ENCODE peak calls at places on chromosomes 6 and 20, in nine cellular contexts. One of them, this sample, is unnamed.

GRCh38 chr6:125718109-125718508 is 31.3 kb upstream of the HEY2 start:
- DNase-seq in mucosa of descending colon: no peak
- DNase-seq in kidney: no peak
- DNase-seq in cardiac fibroblast: no peak
- DNase-seq in lower lobe of right lung: no peak
- DNase-seq in HFFc6: no peak
- DNase-seq in RWPE1: no peak
- DNase-seq in colonic mucosa: no peak
- DNase-seq in uterus: no peak
- DNase-seq in this sample: peak; percentile 80

GRCh38 chr6:54267798-54268197 is 40.4 kb upstream of the TINAG start:
- DNase-seq in mucosa of descending colon: peak; percentile 79
- DNase-seq in kidney: no peak
- DNase-seq in cardiac fibroblast: peak; percentile 71
- DNase-seq in lower lobe of right lung: no peak
- DNase-seq in HFFc6: peak; percentile 32
- DNase-seq in RWPE1: peak; percentile 31
- DNase-seq in colonic mucosa: peak; percentile 46
- DNase-seq in uterus: no peak
- DNase-seq in this sample: no peak

GRCh38 chr20:59836768-59837167 is 96.7 kb downstream of the SYCP2 start:
- DNase-seq in mucosa of descending colon: peak; percentile 36
- DNase-seq in kidney: no peak
- DNase-seq in cardiac fibroblast: no peak
- DNase-seq in lower lobe of right lung: no peak
- DNase-seq in HFFc6: no peak
- DNase-seq in RWPE1: no peak
- DNase-seq in colonic mucosa: no peak
- DNase-seq in uterus: no peak
- DNase-seq in this sample: no peak

GRCh38 chr6:43771858-43772570 is 2.0 kb downstream of the VEGFA start:
- DNase-seq in mucosa of descending colon: peak; percentile 81
- DNase-seq in kidney: peak; percentile 90
- DNase-seq in cardiac fibroblast: peak; percentile 51
- DNase-seq in lower lobe of right lung: peak; percentile 86
- DNase-seq in HFFc6: peak; percentile 28
- DNase-seq in RWPE1: peak; percentile 75
- DNase-seq in colonic mucosa: peak; percentile 83
- DNase-seq in uterus: peak; percentile 54
- DNase-seq in this sample: no peak

GRCh38 chr6:14681699-14682487 is 564.0 kb upstream of the JARID2 start:
- DNase-seq in mucosa of descending colon: no peak
- DNase-seq in kidney: no peak
- DNase-seq in cardiac fibroblast: no peak
- DNase-seq in lower lobe of right lung: no peak
- DNase-seq in HFFc6: no peak
- DNase-seq in RWPE1: no peak
- DNase-seq in colonic mucosa: no peak
- DNase-seq in uterus: no peak
- DNase-seq in this sample: no peak

GRCh38 chr6:71982385-71982784 is 96.0 kb downstream of the RIMS1 start:
- DNase-seq in mucosa of descending colon: no peak
- DNase-seq in kidney: no peak
- DNase-seq in cardiac fibroblast: no peak
- DNase-seq in lower lobe of right lung: no peak
- DNase-seq in HFFc6: peak; percentile 9
- DNase-seq in RWPE1: no peak
- DNase-seq in colonic mucosa: no peak
- DNase-seq in uterus: no peak
- DNase-seq in this sample: no peak

GRCh38 chr6:112021911-112022310 is 32.0 kb upstream of the CCN6 start:
- DNase-seq in mucosa of descending colon: no peak
- DNase-seq in kidney: no peak
- DNase-seq in cardiac fibroblast: no peak
- DNase-seq in lower lobe of right lung: no peak
- DNase-seq in HFFc6: no peak
- DNase-seq in RWPE1: no peak
- DNase-seq in colonic mucosa: no peak
- DNase-seq in uterus: no peak
- DNase-seq in this sample: peak; percentile 69

GRCh38 chr6:53244958-53245357 is 96.3 kb upstream of the GCM1 start:
- DNase-seq in mucosa of descending colon: no peak
- DNase-seq in kidney: no peak
- DNase-seq in cardiac fibroblast: no peak
- DNase-seq in lower lobe of right lung: peak; percentile 67
- DNase-seq in HFFc6: no peak
- DNase-seq in RWPE1: no peak
- DNase-seq in colonic mucosa: no peak
- DNase-seq in uterus: no peak
- DNase-seq in this sample: no peak

GRCh38 chr6:137873273-137873762 is 6.3 kb downstream of the TNFAIP3 start:
- DNase-seq in mucosa of descending colon: peak; percentile 88
- DNase-seq in kidney: no peak
- DNase-seq in cardiac fibroblast: peak; percentile 99
- DNase-seq in lower lobe of right lung: peak; percentile 76
- DNase-seq in HFFc6: peak; percentile 54
- DNase-seq in RWPE1: peak; percentile 80
- DNase-seq in colonic mucosa: peak; percentile 92
- DNase-seq in uterus: peak; percentile 85
- DNase-seq in this sample: peak; percentile 92

GRCh38 chr6:20559924-20560551 is 25.8 kb downstream of the CDKAL1 start:
- DNase-seq in mucosa of descending colon: no peak
- DNase-seq in kidney: no peak
- DNase-seq in cardiac fibroblast: peak; percentile 26
- DNase-seq in lower lobe of right lung: no peak
- DNase-seq in HFFc6: no peak
- DNase-seq in RWPE1: no peak
- DNase-seq in colonic mucosa: no peak
- DNase-seq in uterus: no peak
- DNase-seq in this sample: no peak

GRCh38 chr6:129598244-129599187 is 111.5 kb downstream of the ARHGAP18 start:
- DNase-seq in mucosa of descending colon: peak; percentile 42
- DNase-seq in kidney: no peak
- DNase-seq in cardiac fibroblast: peak; percentile 90
- DNase-seq in lower lobe of right lung: no peak
- DNase-seq in HFFc6: peak; percentile 63
- DNase-seq in RWPE1: peak; percentile 77
- DNase-seq in colonic mucosa: no peak
- DNase-seq in uterus: no peak
- DNase-seq in this sample: peak; percentile 44

GRCh38 chr6:169967687-169968086 is 216.3 kb downstream of the ERMARD start:
- DNase-seq in mucosa of descending colon: no peak
- DNase-seq in kidney: no peak
- DNase-seq in cardiac fibroblast: no peak
- DNase-seq in lower lobe of right lung: no peak
- DNase-seq in HFFc6: no peak
- DNase-seq in RWPE1: no peak
- DNase-seq in colonic mucosa: peak; percentile 10
- DNase-seq in uterus: no peak
- DNase-seq in this sample: no peak

GRCh38 chr6:169965239-169965638 is 213.8 kb downstream of the ERMARD start:
- DNase-seq in mucosa of descending colon: no peak
- DNase-seq in kidney: no peak
- DNase-seq in cardiac fibroblast: no peak
- DNase-seq in lower lobe of right lung: no peak
- DNase-seq in HFFc6: no peak
- DNase-seq in RWPE1: no peak
- DNase-seq in colonic mucosa: peak; percentile 9
- DNase-seq in uterus: no peak
- DNase-seq in this sample: no peak

GRCh38 chr6:169966312-169967181 is 215.1 kb downstream of the ERMARD start:
- DNase-seq in mucosa of descending colon: no peak
- DNase-seq in kidney: peak; percentile 48
- DNase-seq in cardiac fibroblast: no peak
- DNase-seq in lower lobe of right lung: no peak
- DNase-seq in HFFc6: no peak
- DNase-seq in RWPE1: no peak
- DNase-seq in colonic mucosa: peak; percentile 11
- DNase-seq in uterus: no peak
- DNase-seq in this sample: no peak

GRCh38 chr6:169964440-169965212 is 213.2 kb downstream of the ERMARD start:
- DNase-seq in mucosa of descending colon: no peak
- DNase-seq in kidney: no peak
- DNase-seq in cardiac fibroblast: no peak
- DNase-seq in lower lobe of right lung: no peak
- DNase-seq in HFFc6: no peak
- DNase-seq in RWPE1: no peak
- DNase-seq in colonic mucosa: peak; percentile 9
- DNase-seq in uterus: no peak
- DNase-seq in this sample: no peak

GRCh38 chr6:169965657-169966311 is 214.4 kb downstream of the ERMARD start:
- DNase-seq in mucosa of descending colon: no peak
- DNase-seq in kidney: peak; percentile 32
- DNase-seq in cardiac fibroblast: no peak
- DNase-seq in lower lobe of right lung: no peak
- DNase-seq in HFFc6: no peak
- DNase-seq in RWPE1: no peak
- DNase-seq in colonic mucosa: peak; percentile 9
- DNase-seq in uterus: no peak
- DNase-seq in this sample: no peak
- TF ChIP-seq CTCF in mucosa of descending colon: no peak
- TF ChIP-seq CTCF in kidney: no peak
- TF ChIP-seq CTCF in cardiac fibroblast: no peak
- TF ChIP-seq CTCF in lower lobe of right lung: no peak
- TF ChIP-seq CTCF in HFFc6: no peak
- TF ChIP-seq CTCF in RWPE1: no peak
- TF ChIP-seq CTCF in colonic mucosa: no peak
- TF ChIP-seq CTCF in uterus: no peak
- TF ChIP-seq CTCF in this sample: no peak

GRCh38 chr6:161813156-161813555 is 539.3 kb upstream of the AGPAT4 start:
- DNase-seq in mucosa of descending colon: no peak
- DNase-seq in kidney: no peak
- DNase-seq in cardiac fibroblast: no peak
- DNase-seq in lower lobe of right lung: no peak
- DNase-seq in HFFc6: no peak
- DNase-seq in RWPE1: no peak
- DNase-seq in colonic mucosa: no peak
- DNase-seq in uterus: no peak
- DNase-seq in this sample: no peak

GRCh38 chr6:161817881-161818280 is 544.0 kb upstream of the AGPAT4 start:
- DNase-seq in mucosa of descending colon: no peak
- DNase-seq in kidney: no peak
- DNase-seq in cardiac fibroblast: no peak
- DNase-seq in lower lobe of right lung: no peak
- DNase-seq in HFFc6: no peak
- DNase-seq in RWPE1: no peak
- DNase-seq in colonic mucosa: no peak
- DNase-seq in uterus: no peak
- DNase-seq in this sample: no peak
- TF ChIP-seq CTCF in mucosa of descending colon: no peak
- TF ChIP-seq CTCF in kidney: no peak
- TF ChIP-seq CTCF in cardiac fibroblast: no peak
- TF ChIP-seq CTCF in lower lobe of right lung: no peak
- TF ChIP-seq CTCF in HFFc6: no peak
- TF ChIP-seq CTCF in RWPE1: no peak
- TF ChIP-seq CTCF in colonic mucosa: no peak
- TF ChIP-seq CTCF in uterus: no peak
- TF ChIP-seq CTCF in this sample: no peak

GRCh38 chr20:10647909-10648308 is 25.9 kb downstream of the JAG1 start:
- DNase-seq in mucosa of descending colon: no peak
- DNase-seq in kidney: no peak
- DNase-seq in cardiac fibroblast: no peak
- DNase-seq in lower lobe of right lung: no peak
- DNase-seq in HFFc6: no peak
- DNase-seq in RWPE1: no peak
- DNase-seq in colonic mucosa: no peak
- DNase-seq in uterus: peak; percentile 15
- DNase-seq in this sample: no peak

GRCh38 chr20:10646886-10647420 is 26.8 kb downstream of the JAG1 start:
- DNase-seq in mucosa of descending colon: no peak
- DNase-seq in kidney: no peak
- DNase-seq in cardiac fibroblast: no peak
- DNase-seq in lower lobe of right lung: no peak
- DNase-seq in HFFc6: no peak
- DNase-seq in RWPE1: no peak
- DNase-seq in colonic mucosa: no peak
- DNase-seq in uterus: peak; percentile 20
- DNase-seq in this sample: no peak

GRCh38 chr20:10646006-10646405 is 27.8 kb downstream of the JAG1 start:
- DNase-seq in mucosa of descending colon: no peak
- DNase-seq in kidney: no peak
- DNase-seq in cardiac fibroblast: no peak
- DNase-seq in lower lobe of right lung: no peak
- DNase-seq in HFFc6: no peak
- DNase-seq in RWPE1: no peak
- DNase-seq in colonic mucosa: no peak
- DNase-seq in uterus: peak; percentile 9
- DNase-seq in this sample: no peak

GRCh38 chr20:10648651-10649050 is 25.1 kb downstream of the JAG1 start:
- DNase-seq in mucosa of descending colon: no peak
- DNase-seq in kidney: no peak
- DNase-seq in cardiac fibroblast: peak; percentile 86
- DNase-seq in lower lobe of right lung: no peak
- DNase-seq in HFFc6: peak; percentile 23
- DNase-seq in RWPE1: no peak
- DNase-seq in colonic mucosa: no peak
- DNase-seq in uterus: no peak
- DNase-seq in this sample: no peak

GRCh38 chr20:10647471-10647870 is 26.3 kb downstream of the JAG1 start:
- DNase-seq in mucosa of descending colon: no peak
- DNase-seq in kidney: no peak
- DNase-seq in cardiac fibroblast: no peak
- DNase-seq in lower lobe of right lung: no peak
- DNase-seq in HFFc6: no peak
- DNase-seq in RWPE1: no peak
- DNase-seq in colonic mucosa: no peak
- DNase-seq in uterus: peak; percentile 11
- DNase-seq in this sample: no peak
- TF ChIP-seq CTCF in mucosa of descending colon: no peak
- TF ChIP-seq CTCF in kidney: no peak
- TF ChIP-seq CTCF in cardiac fibroblast: peak; percentile 27
- TF ChIP-seq CTCF in lower lobe of right lung: no peak
- TF ChIP-seq CTCF in HFFc6: peak; percentile 73
- TF ChIP-seq CTCF in RWPE1: no peak
- TF ChIP-seq CTCF in colonic mucosa: no peak
- TF ChIP-seq CTCF in uterus: no peak
- TF ChIP-seq CTCF in this sample: peak; percentile 50

DNA sequence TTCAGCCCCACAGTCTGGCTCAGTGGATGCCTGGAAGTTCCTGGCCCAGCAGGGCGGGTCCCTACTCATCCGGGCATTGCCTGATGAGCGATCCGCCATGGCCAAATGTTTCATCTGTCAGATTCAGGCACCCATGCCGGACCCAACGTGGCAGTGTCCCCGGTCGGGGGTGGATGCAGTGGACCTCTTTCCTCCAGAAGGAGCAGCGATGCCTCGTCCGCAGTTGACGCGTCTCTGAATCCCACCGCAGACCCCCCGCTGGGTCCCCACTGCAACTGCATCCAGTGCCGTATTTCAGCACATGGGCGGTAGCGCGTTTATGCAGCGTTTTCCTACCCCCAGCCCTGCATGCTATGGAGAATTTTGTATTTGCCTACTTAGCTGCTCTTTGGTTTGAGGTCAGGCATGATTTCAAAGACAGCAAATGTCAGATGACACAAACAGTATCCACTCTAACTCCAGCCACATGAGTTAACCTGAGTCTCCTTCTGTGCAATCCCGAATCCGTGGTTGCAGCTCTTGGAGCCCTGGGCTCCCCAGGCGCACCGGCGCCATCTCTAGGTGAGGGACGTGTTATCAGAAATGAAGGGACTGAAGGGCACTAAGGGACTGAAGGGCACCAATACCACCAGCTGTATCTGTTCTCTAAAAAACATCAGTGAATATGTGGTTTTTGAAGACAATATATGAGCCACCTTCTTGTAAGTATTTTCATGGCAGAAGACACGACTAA is 72.6 kb upstream of the THBS2 start:
- DNase-seq in mucosa of descending colon: peak; percentile 14
- DNase-seq in kidney: no peak
- DNase-seq in cardiac fibroblast: peak; percentile 75
- DNase-seq in lower lobe of right lung: no peak
- DNase-seq in HFFc6: peak; percentile 22
- DNase-seq in RWPE1: no peak
- DNase-seq in colonic mucosa: no peak
- DNase-seq in uterus: no peak
- DNase-seq in this sample: no peak
- TF ChIP-seq CTCF in mucosa of descending colon: no peak
- TF ChIP-seq CTCF in kidney: peak; percentile 36
- TF ChIP-seq CTCF in cardiac fibroblast: peak; percentile 57
- TF ChIP-seq CTCF in lower lobe of right lung: no peak
- TF ChIP-seq CTCF in HFFc6: peak; percentile 67
- TF ChIP-seq CTCF in RWPE1: no peak
- TF ChIP-seq CTCF in colonic mucosa: no peak
- TF ChIP-seq CTCF in uterus: no peak
- TF ChIP-seq CTCF in this sample: peak; percentile 45